ENCODE peak calls at places on chromosomes 7 and 10, in six cellular contexts. S is effector CD4-positive, alpha-beta T cell; W is NCI-H345; T is NCI-H1105 treated with DMSO at 0.1 percent for 48 hours; Q is GM13976; Z is T-helper 17 cell. C is an unnamed sample.

GRCh38 chr10:90288403-90288933 is 569.4 kb downstream of the HTR7 start:
- DNase-seq in W (no peak), T (no peak), Z (no peak), Q (no peak), S (no peak), C (no peak)

GRCh38 chr7:134084488-134085144 is 42.5 kb upstream of the LRGUK start:
- DNase-seq in W (no peak), S (no peak), Z (no peak), T (no peak), Q (no peak), C (no peak)

GRCh38 chr7:18356195-18356645 is 139.3 kb upstream of the HDAC9 start:
- DNase-seq in T (peak), S (no peak), Q (peak), Z (no peak), W (peak), C (peak)

GRCh38 chr10:130339091-130339490 is 202.9 kb downstream of the GLRX3 start:
- DNase-seq in Q (no peak), T (no peak), W (no peak), Z (no peak), S (no peak), C (no peak)

GRCh38 chr7:74206589-74207120 is 3.2 kb upstream of the LAT2 start:
- DNase-seq in S (peak), Z (peak), Q (peak), W (peak), T (peak), C (peak)

GRCh38 chr7:8260871-8261707 is 878 bp downstream of the ICA1 start:
- DNase-seq in Q (peak), S (no peak), T (peak), Z (no peak), W (peak), C (peak)

GRCh38 chr7:36840930-36841329 is 116.6 kb upstream of the AOAH start:
- DNase-seq in S (no peak), T (no peak), Z (no peak), Q (no peak), W (peak), C (no peak)

GRCh38 chr7:27160546-27161213 is 4.2 kb upstream of the HOXA7 start:
- DNase-seq in S (peak), Z (peak), T (peak), Q (peak), W (peak), C (peak)

GRCh38 chr7:90897961-90898469 is 301.9 kb downstream of the CDK14 start:
- DNase-seq in W (no peak), Z (no peak), T (no peak), S (no peak), Q (no peak), C (no peak)

GRCh38 chr7:55177589-55178261 is 158.9 kb downstream of the EGFR start:
- DNase-seq in S (no peak), Z (no peak), T (no peak), Q (no peak), W (no peak), C (no peak)

GRCh38 chr7:33054261-33054964 is 8.2 kb downstream of the NT5C3A start:
- DNase-seq in Q (no peak), S (no peak), Z (no peak), W (no peak), T (no peak), C (no peak)

GRCh38 chr10:80276335-80276734 is 13.1 kb downstream of the MAT1A start:
- DNase-seq in Z (no peak), T (no peak), Q (no peak), W (no peak), S (no peak), C (no peak)

GRCh38 chr10:95431900-95432342 is 129.2 kb downstream of the SORBS1 start:
- DNase-seq in S (no peak), T (no peak), Q (peak), W (no peak), Z (no peak), C (no peak)

GRCh38 chr10:6018422-6018821 is 41.1 kb upstream of the IL15RA start:
- DNase-seq in Q (no peak), W (no peak), S (no peak), T (no peak), Z (no peak), C (no peak)

GRCh38 chr10:35502697-35503096 is 102.4 kb upstream of the GJD4 start:
- DNase-seq in T (no peak), Q (no peak), W (no peak), S (no peak), Z (no peak), C (no peak)

GRCh38 chr10:96585726-96586418 is 940 bp downstream of the TM9SF3 start:
- DNase-seq in S (no peak), T (no peak), Z (no peak), W (peak), Q (no peak), C (no peak)

GRCh38 chr10:128035557-128035973 is 90.7 kb downstream of the MKI67 start:
- DNase-seq in Z (peak), W (no peak), Q (peak), S (peak), T (no peak), C (peak)

GRCh38 chr7:31811650-31812461 is 124.8 kb downstream of the PPP1R17 start:
- DNase-seq in T (peak), Q (no peak), S (no peak), W (no peak), Z (no peak), C (no peak)

GRCh38 chr7:2217716-2218443 is 14.9 kb downstream of the MAD1L1 start:
- DNase-seq in Q (no peak), Z (no peak), W (no peak), T (no peak), S (no peak), C (no peak)

GRCh38 chr7:133540096-133540860 is 287.4 kb downstream of the EXOC4 start:
- DNase-seq in W (no peak), Z (no peak), S (no peak), Q (no peak), T (no peak), C (no peak)

GRCh38 chr7:11373546-11374142 is 400.0 kb downstream of the PHF14 start:
- DNase-seq in W (peak), Q (no peak), S (no peak), T (peak), Z (no peak), C (no peak)

GRCh38 chr10:88731296-88731695 is 25.2 kb downstream of the LIPK start:
- DNase-seq in S (no peak), Q (no peak), T (no peak), Z (no peak), W (no peak), C (no peak)

GRCh38 chr10:12587408-12587807 is 238.1 kb downstream of the CAMK1D start:
- DNase-seq in S (no peak), Q (no peak), Z (no peak), W (peak), T (no peak), C (no peak)

GRCh38 chr7:91330378-91331295 is 66.4 kb downstream of the FZD1 start:
- DNase-seq in Z (no peak), W (no peak), Q (no peak), S (no peak), T (no peak), C (no peak)

GRCh38 chr7:66150471-66150870 is 35.8 kb downstream of the CRCP start:
- DNase-seq in Z (no peak), S (no peak), Q (no peak), T (no peak), W (no peak), C (no peak)

GRCh38 chr10:5897504-5897903 is 7.5 kb downstream of the FBH1 start:
- DNase-seq in W (no peak), Z (no peak), Q (no peak), T (no peak), S (no peak), C (no peak)

GRCh38 chr7:5636446-5636835 is 145.0 kb downstream of the RNF216 start:
- DNase-seq in Z (no peak), T (no peak), W (no peak), S (no peak), Q (no peak), C (no peak)

GRCh38 chr7:128904381-128905197 is 5.9 kb downstream of the KCP start:
- DNase-seq in W (peak), Z (no peak), S (peak), Q (peak), T (peak), C (peak)

GRCh38 chr10:60846173-60846572 is 67.9 kb downstream of the CDK1 start:
- DNase-seq in S (no peak), Z (no peak), W (no peak), T (no peak), Q (no peak), C (no peak)

GRCh38 chr7:129793506-129794310 is 159.1 kb downstream of the UBE2H start:
- DNase-seq in T (no peak), S (no peak), Z (no peak), W (no peak), Q (peak), C (no peak)

GRCh38 chr10:128660726-128661125 is 534.5 kb upstream of the MKI67 start:
- DNase-seq in W (no peak), T (no peak), Q (no peak), Z (no peak), S (no peak), C (no peak)

GRCh38 chr10:102269017-102269416 is 23.7 kb downstream of the GBF1 start:
- DNase-seq in S (no peak), T (no peak), Q (no peak), Z (no peak), W (no peak), C (no peak)

GRCh38 chr10:92418891-92419290 is 127.9 kb downstream of the MARCHF5 start:
- DNase-seq in Q (no peak), T (no peak), W (no peak), S (no peak), Z (no peak), C (no peak)

GRCh38 chr10:110456523-110457091 is 41.1 kb upstream of the DUSP5 start:
- DNase-seq in T (peak), W (no peak), S (no peak), Z (no peak), Q (no peak), C (no peak)

C was measured in memory B cell.